ENCODE peak calls at places on chromosomes 1 and 21, in six cellular contexts. T is H9, V is neuronal stem cell, Z is IMR-90, J is mesenchymal stem cell, G is H1. O is an unnamed sample.

GRCh38 chr1:178060789-178061556 is 32.9 kb upstream of the RASAL2 start:
- DNase-seq in T (peak), V (no peak), Z (peak), J (peak), G (peak), O (peak)

GRCh38 chr1:56149761-56150160 is 429.6 kb downstream of the PLPP3 start:
- DNase-seq in T (no peak), V (no peak), Z (peak), J (no peak), G (no peak), O (no peak)

GRCh38 chr1:76593614-76594013 is 273.7 kb upstream of the ST6GALNAC5 start:
- DNase-seq in T (no peak), V (no peak), Z (no peak), J (no peak), G (no peak), O (no peak)

GRCh38 chr1:15975358-15975804 is 520 bp downstream of the ZBTB17 start:
- DNase-seq in T (peak), V (no peak), Z (peak), J (peak), G (no peak), O (peak)

GRCh38 chr1:20099533-20099932 is 19.8 kb downstream of the PLA2G2D start:
- DNase-seq in T (no peak), V (no peak), Z (no peak), J (no peak), G (no peak), O (no peak)

GRCh38 chr1:183318433-183318832 is 99.7 kb downstream of the NMNAT2 start:
- DNase-seq in T (peak), V (no peak), Z (peak), J (peak), G (no peak), O (peak)

GRCh38 chr1:206651014-206651413 is 15.7 kb downstream of the DYRK3 start:
- DNase-seq in T (no peak), V (no peak), Z (no peak), J (no peak), G (no peak), O (no peak)

GRCh38 chr1:202160377-202160940 is at the start of gene PTPN7:
- DNase-seq in T (peak), V (no peak), Z (no peak), J (no peak), G (no peak), O (no peak)

GRCh38 chr1:51518033-51518729 is 885 bp downstream of the EPS15 start:
- DNase-seq in T (peak), V (peak), Z (peak), J (peak), G (no peak), O (peak)

GRCh38 chr1:80731241-80731894 is 1069.4 kb upstream of the ADGRL2 start:
- DNase-seq in T (no peak), V (no peak), Z (no peak), J (no peak), G (no peak), O (no peak)

GRCh38 chr1:100299521-100300222 is 33.7 kb downstream of the RTCA start:
- DNase-seq in T (no peak), V (no peak), Z (no peak), J (no peak), G (no peak), O (no peak)

GRCh38 chr21:29290245-29290644 is 8.5 kb upstream of the BACH1 start:
- DNase-seq in T (no peak), V (no peak), Z (no peak), J (no peak), G (no peak), O (no peak)

GRCh38 chr1:165235158-165235776 is 121.2 kb downstream of the LMX1A start:
- DNase-seq in T (peak), V (peak), Z (no peak), J (no peak), G (no peak), O (no peak)

GRCh38 chr1:64474639-64475038 is 4.7 kb downstream of the CACHD1 start:
- DNase-seq in T (no peak), V (no peak), Z (no peak), J (no peak), G (no peak), O (no peak)

GRCh38 chr1:204408074-204408507 is 3.5 kb downstream of the PPP1R15B start:
- DNase-seq in T (no peak), V (no peak), Z (peak), J (peak), G (no peak), O (no peak)

GRCh38 chr1:151458936-151459330 is 361 bp downstream of the POGZ start:
- DNase-seq in T (peak), V (peak), Z (peak), J (peak), G (no peak), O (peak)

GRCh38 chr1:29854700-29855276 is 618.5 kb downstream of the PTPRU start:
- DNase-seq in T (no peak), V (no peak), Z (no peak), J (no peak), G (no peak), O (no peak)

GRCh38 chr1:197008861-197009260 is 31.5 kb downstream of the CFHR5 start:
- DNase-seq in T (no peak), V (no peak), Z (no peak), J (no peak), G (no peak), O (no peak)

GRCh38 chr1:197013234-197013633 is 35.9 kb downstream of the CFHR5 start:
- DNase-seq in T (no peak), V (no peak), Z (no peak), J (no peak), G (no peak), O (no peak)

GRCh38 chr1:197016751-197017150 is 39.4 kb downstream of the CFHR5 start:
- DNase-seq in T (no peak), V (no peak), Z (no peak), J (no peak), G (no peak), O (no peak)

GRCh38 chr1:197011614-197012013 is 34.3 kb downstream of the CFHR5 start:
- DNase-seq in T (no peak), V (no peak), Z (no peak), J (no peak), G (no peak), O (no peak)
- H4K91ac ChIP-seq in T (no peak), V (no peak), Z (no peak), J (no peak), G (no peak), O (no peak)

GRCh38 chr1:235423214-235423652 is 56.0 kb downstream of the TBCE start:
- DNase-seq in T (no peak), V (no peak), Z (no peak), J (no peak), G (no peak), O (no peak)
- H3K27ac ChIP-seq in T (no peak), V (no peak), Z (no peak), J (no peak), G (no peak), O (no peak)

DNA sequence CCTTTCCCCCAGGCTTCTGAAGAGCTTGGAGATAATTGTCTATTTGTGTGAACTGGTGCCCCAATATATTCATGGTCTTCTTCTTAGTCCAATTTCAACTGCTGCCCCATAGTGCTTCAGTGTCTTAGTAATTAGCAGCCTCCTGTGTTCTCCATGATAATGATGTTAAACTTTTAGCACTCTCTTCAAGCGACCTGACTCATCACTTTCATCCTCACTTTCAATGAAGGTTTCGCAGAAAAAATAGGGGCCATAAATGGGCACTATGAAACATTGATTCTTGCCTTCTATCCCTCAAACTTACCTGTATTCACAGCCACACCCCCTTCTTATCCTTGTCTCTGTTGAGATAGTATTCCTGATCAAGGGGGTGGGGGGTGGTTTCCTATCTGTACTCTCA is 210.6 kb downstream of the DNM3 start:
- DNase-seq in T (no peak), V (no peak), Z (no peak), J (no peak), G (no peak), O (no peak)
- H4K91ac ChIP-seq in T (no peak), V (no peak), Z (no peak), J (no peak), G (no peak), O (no peak)

DNA sequence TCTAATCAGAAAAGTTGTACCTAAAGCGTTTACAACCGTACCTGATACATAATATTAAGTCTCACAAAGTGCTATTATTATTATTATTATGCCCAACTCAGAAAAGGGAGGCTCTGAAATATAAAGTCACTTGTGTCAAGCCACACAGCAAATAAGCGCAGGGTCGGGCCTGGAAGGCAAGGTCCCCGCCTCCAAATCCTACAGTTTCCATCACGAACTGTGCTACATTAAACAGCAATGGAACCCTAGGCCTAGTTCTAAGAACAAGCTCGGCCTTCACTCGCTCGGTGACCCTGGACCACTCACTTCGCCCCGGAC is 550 bp downstream of the PARS2 start:
- DNase-seq in T (no peak), V (no peak), Z (no peak), J (no peak), G (no peak), O (no peak)
- H3K27ac ChIP-seq in T (no peak), V (no peak), Z (peak), J (peak), G (peak), O (no peak)

GRCh38 chr1:222299524-222299923 is 248.4 kb downstream of the HHIPL2 start:
- DNase-seq in T (no peak), V (no peak), Z (no peak), J (no peak), G (no peak), O (no peak)
- H4K91ac ChIP-seq in T (no peak), V (no peak), Z (no peak), J (no peak), G (no peak), O (no peak)

GRCh38 chr1:12309783-12310742 is 80.2 kb downstream of the VPS13D start:
- DNase-seq in T (no peak), V (no peak), Z (no peak), J (no peak), G (no peak), O (no peak)

GRCh38 chr1:12316331-12316730 is 86.5 kb downstream of the VPS13D start:
- DNase-seq in T (no peak), V (no peak), Z (peak), J (no peak), G (no peak), O (no peak)

GRCh38 chr1:12314328-12314903 is 84.6 kb downstream of the VPS13D start:
- DNase-seq in T (no peak), V (no peak), Z (peak), J (peak), G (no peak), O (no peak)

GRCh38 chr1:12320516-12320915 is 90.7 kb downstream of the VPS13D start:
- DNase-seq in T (no peak), V (no peak), Z (no peak), J (no peak), G (no peak), O (no peak)

DNA sequence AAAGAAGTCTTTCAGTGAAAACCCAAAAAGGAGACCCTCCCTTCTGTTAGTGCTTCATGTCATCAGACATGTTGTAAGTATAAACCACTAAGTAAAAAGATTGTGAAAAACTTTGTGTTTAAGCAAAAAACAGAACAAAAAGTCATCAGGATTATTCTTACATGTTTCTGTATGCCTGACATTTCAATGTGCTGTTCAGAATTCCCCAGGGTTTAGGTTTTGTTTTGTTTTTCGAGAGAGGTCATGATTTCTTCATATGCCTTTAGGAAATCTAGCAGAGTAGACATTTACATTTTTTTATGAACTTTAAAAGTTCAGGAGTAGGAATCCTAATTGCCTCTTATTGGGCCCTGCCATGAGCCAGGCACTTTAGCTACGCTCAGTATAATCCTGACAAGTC is 85.3 kb downstream of the VPS13D start:
- DNase-seq in T (no peak), V (no peak), Z (no peak), J (no peak), G (no peak), O (no peak)
- H3K27ac ChIP-seq in T (no peak), V (no peak), Z (no peak), J (no peak), G (no peak), O (no peak)

GRCh38 chr21:35229290-35229689 is 180.2 kb upstream of the RUNX1 start:
- DNase-seq in T (no peak), V (no peak), Z (no peak), J (peak), G (no peak), O (no peak)
- H4K91ac ChIP-seq in T (no peak), V (no peak), Z (no peak), J (no peak), G (no peak), O (no peak)

GRCh38 chr1:17307946-17308345 is at the start of gene PADI4:
- DNase-seq in T (no peak), V (no peak), Z (no peak), J (no peak), G (no peak), O (no peak)
- H3K27ac ChIP-seq in T (no peak), V (no peak), Z (no peak), J (no peak), G (no peak), O (no peak)

GRCh38 chr1:39332291-39332690 is 127.8 kb downstream of the MACF1 start:
- DNase-seq in T (no peak), V (no peak), Z (peak), J (no peak), G (no peak), O (no peak)

GRCh38 chr1:39335278-39335677 is 130.8 kb downstream of the MACF1 start:
- DNase-seq in T (no peak), V (no peak), Z (no peak), J (no peak), G (no peak), O (no peak)

GRCh38 chr1:39331647-39332046 is 127.2 kb downstream of the MACF1 start:
- DNase-seq in T (no peak), V (no peak), Z (no peak), J (no peak), G (no peak), O (no peak)

GRCh38 chr1:39332828-39333227 is 128.3 kb downstream of the MACF1 start:
- DNase-seq in T (no peak), V (no peak), Z (no peak), J (no peak), G (no peak), O (no peak)

GRCh38 chr1:39333296-39333695 is 128.8 kb downstream of the MACF1 start:
- DNase-seq in T (no peak), V (no peak), Z (peak), J (no peak), G (no peak), O (peak)
- H4K91ac ChIP-seq in T (no peak), V (no peak), Z (no peak), J (no peak), G (no peak), O (no peak)